ENCODE peak calls at places on chromosomes 2 and 18, in five cellular contexts. I is ovary, S is NCI-H524, A is sigmoid colon, R is EH. J is an unnamed sample.

GRCh38 chr2:31251851-31252250 is 17.9 kb downstream of the EHD3 start:
- DNase-seq in I (no peak), S (no peak), A (no peak), R (no peak), J (no peak)

GRCh38 chr2:45329045-45329677 is 281.9 kb downstream of the SRBD1 start:
- DNase-seq in I (no peak), S (no peak), A (no peak), R (peak), J (no peak)

GRCh38 chr18:71398530-71398929 is 1109.7 kb downstream of the SOCS6 start:
- DNase-seq in I (no peak), S (peak), A (no peak), R (no peak), J (no peak)

GRCh38 chr18:54388203-54389142 is 30.8 kb downstream of the C18orf54 start:
- DNase-seq in I (no peak), S (no peak), A (no peak), R (peak), J (no peak)

GRCh38 chr2:48714240-48714639 is 41.3 kb downstream of the LHCGR start:
- DNase-seq in I (no peak), S (no peak), A (no peak), R (no peak), J (peak)

GRCh38 chr2:12797815-12798214 is 81.1 kb downstream of the TRIB2 start:
- DNase-seq in I (no peak), S (no peak), A (no peak), R (peak), J (no peak)

GRCh38 chr2:41377837-41378236 is 670.0 kb upstream of the PKDCC start:
- DNase-seq in I (no peak), S (no peak), A (no peak), R (no peak), J (no peak)

GRCh38 chr2:213834331-213834730 is 550.1 kb downstream of the SPAG16 start:
- DNase-seq in I (no peak), S (no peak), A (no peak), R (peak), J (no peak)

GRCh38 chr2:241096979-241097378 is 5.1 kb downstream of the MTERF4 start:
- DNase-seq in I (no peak), S (no peak), A (no peak), R (no peak), J (no peak)

GRCh38 chr18:59715966-59716369 is 18.7 kb upstream of the CCBE1 start:
- DNase-seq in I (no peak), S (no peak), A (no peak), R (peak), J (no peak)

J was measured in DMS79.